ENCODE peak calls at places on chromosome 12, in six cellular contexts. A is prostate gland, T is stomach, V is IMR-90, B is upper lobe of left lung, H is body of pancreas. Z is an unnamed sample.

GRCh38 chr12:132277961-132278360 is 51.4 kb downstream of the GALNT9 start:
- DNase-seq in A (no peak), T (no peak), H (no peak), V (no peak), B (no peak), Z (no peak)

GRCh38 chr12:88572785-88573565 is 7.3 kb downstream of the KITLG start:
- DNase-seq in A (no peak), B (no peak), T (no peak), V (no peak), H (no peak), Z (no peak)

GRCh38 chr12:120041386-120042231 is 52.6 kb downstream of the BICDL1 start:
- DNase-seq in A (no peak), T (no peak), B (no peak), H (peak), V (no peak), Z (no peak)

GRCh38 chr12:47741340-47741703 is 16.0 kb upstream of the ENDOU start:
- DNase-seq in V (no peak), H (peak), A (no peak), B (peak), T (peak), Z (peak)

GRCh38 chr12:124020398-124021024 is 47.5 kb downstream of the ZNF664 start:
- DNase-seq in H (no peak), V (no peak), A (no peak), T (no peak), B (no peak), Z (no peak)

GRCh38 chr12:132700212-132700913 is 10.3 kb upstream of the PGAM5 start:
- DNase-seq in V (peak), H (no peak), A (no peak), B (no peak), T (no peak), Z (no peak)

GRCh38 chr12:105281694-105282049 is 45.7 kb upstream of the APPL2 start:
- DNase-seq in A (no peak), B (no peak), H (no peak), T (peak), V (no peak), Z (no peak)

GRCh38 chr12:46657416-46658411 is 168.1 kb downstream of the SLC38A4 start:
- DNase-seq in A (no peak), H (no peak), B (no peak), V (peak), T (no peak), Z (no peak)

GRCh38 chr12:106976013-106976658 is 10.8 kb downstream of the MTERF2 start:
- DNase-seq in A (no peak), T (no peak), B (no peak), H (peak), V (peak), Z (no peak)

GRCh38 chr12:66279127-66279712 is 23.1 kb upstream of the HELB start:
- DNase-seq in V (peak), T (no peak), B (no peak), H (no peak), A (no peak), Z (no peak)

GRCh38 chr12:56760460-56760859 is 2.7 kb upstream of the HSD17B6 start:
- DNase-seq in H (no peak), B (no peak), T (no peak), V (no peak), A (no peak), Z (no peak)

GRCh38 chr12:15527201-15527782 is 205.0 kb downstream of the PTPRO start:
- DNase-seq in A (no peak), V (peak), H (peak), T (peak), B (no peak), Z (no peak)

GRCh38 chr12:120472521-120472920 is 3.0 kb upstream of the SRSF9 start:
- DNase-seq in T (no peak), H (no peak), B (no peak), A (no peak), V (peak), Z (no peak)

GRCh38 chr12:77940011-77940423 is 109.3 kb downstream of the NAV3 start:
- DNase-seq in H (no peak), T (no peak), B (no peak), V (peak), A (no peak), Z (no peak)

GRCh38 chr12:132263061-132263360 is 66.4 kb downstream of the GALNT9 start:
- DNase-seq in A (no peak), B (peak), V (no peak), T (no peak), H (no peak), Z (no peak)

GRCh38 chr12:26629864-26630263 is 203.1 kb downstream of the ITPR2 start:
- DNase-seq in V (peak), A (no peak), T (no peak), H (no peak), B (no peak), Z (no peak)

GRCh38 chr12:22282283-22282682 is 52.2 kb downstream of the ST8SIA1 start:
- DNase-seq in H (no peak), B (no peak), A (no peak), V (peak), T (no peak), Z (no peak)

GRCh38 chr12:94327819-94328218 is 131.8 kb downstream of the CEP83 start:
- DNase-seq in T (no peak), V (no peak), A (no peak), H (no peak), B (no peak), Z (no peak)

GRCh38 chr12:94326234-94326633 is 133.4 kb downstream of the CEP83 start:
- DNase-seq in H (no peak), T (no peak), A (no peak), B (no peak), V (no peak), Z (no peak)

GRCh38 chr12:94326727-94327126 is 132.9 kb downstream of the CEP83 start:
- DNase-seq in H (no peak), A (no peak), T (no peak), B (no peak), V (peak), Z (no peak)

DNA sequence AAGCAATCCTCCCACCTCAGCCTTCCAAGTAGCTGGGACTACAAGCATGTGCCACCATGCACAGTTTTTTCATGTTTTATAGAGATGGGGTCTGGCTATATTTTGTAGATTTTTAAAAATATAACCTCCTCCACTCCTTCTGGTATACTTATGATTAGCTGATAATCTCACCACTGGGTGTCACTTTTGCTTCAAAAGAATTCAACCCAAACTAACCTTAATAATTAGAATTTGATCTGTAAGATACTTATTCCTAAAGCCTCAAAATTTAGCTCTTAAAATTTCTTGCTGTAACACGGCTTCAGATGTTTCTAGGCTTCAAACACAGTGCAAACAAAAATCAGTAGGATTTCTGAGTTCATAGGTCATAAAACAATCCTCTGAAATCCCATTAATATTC is 130.3 kb downstream of the CEP83 start:
- DNase-seq in H (no peak), V (no peak), A (no peak), B (no peak), T (no peak), Z (no peak)
- TF ChIP-seq CTCF in H (no peak), V (no peak), A (no peak), B (no peak), T (no peak), Z (no peak)

DNA sequence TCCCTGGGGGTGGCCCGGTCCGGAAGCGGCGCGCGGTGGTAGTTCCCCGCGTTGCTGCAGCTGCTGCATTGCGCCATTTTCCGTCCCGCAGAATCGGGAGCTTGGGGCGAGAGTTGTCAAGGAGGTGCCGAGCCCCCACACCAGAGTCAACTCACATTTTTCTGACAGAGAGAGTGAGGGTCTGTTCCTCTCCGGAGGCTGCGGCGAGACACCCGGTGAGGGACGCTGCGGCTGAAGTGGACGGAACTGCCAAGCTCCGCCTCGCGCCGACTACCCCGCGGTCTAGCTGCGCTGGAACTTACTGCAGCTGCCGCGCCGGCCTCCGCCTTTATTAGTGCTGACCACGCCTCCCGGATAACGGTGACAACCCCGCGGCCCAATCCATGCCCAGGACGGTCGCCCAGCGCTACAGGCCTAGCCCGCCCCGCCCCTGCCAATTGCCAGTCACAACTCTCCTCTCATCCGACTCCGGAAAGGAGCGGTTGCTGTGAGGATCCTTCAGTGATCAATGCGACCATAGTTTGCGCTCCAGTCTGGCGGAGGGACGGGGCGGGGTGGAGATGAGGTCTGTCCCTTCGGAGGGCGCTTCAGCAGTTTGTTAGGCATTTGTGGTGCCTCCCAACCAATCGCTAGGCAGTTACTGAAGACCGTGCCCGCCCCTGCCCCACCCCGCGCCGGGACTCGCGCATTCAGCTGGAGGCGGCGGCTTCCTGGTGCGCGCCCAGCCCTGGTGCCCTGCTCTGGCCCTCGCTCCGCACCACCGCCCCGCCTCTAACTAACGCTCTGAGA is at the start of gene VAMP1:
- DNase-seq in V (peak), B (peak), A (peak), T (peak), H (peak), Z (peak)
- TF ChIP-seq POLR2A in V (peak), B (peak), A (peak), T (peak), H (peak), Z (peak)

DNA sequence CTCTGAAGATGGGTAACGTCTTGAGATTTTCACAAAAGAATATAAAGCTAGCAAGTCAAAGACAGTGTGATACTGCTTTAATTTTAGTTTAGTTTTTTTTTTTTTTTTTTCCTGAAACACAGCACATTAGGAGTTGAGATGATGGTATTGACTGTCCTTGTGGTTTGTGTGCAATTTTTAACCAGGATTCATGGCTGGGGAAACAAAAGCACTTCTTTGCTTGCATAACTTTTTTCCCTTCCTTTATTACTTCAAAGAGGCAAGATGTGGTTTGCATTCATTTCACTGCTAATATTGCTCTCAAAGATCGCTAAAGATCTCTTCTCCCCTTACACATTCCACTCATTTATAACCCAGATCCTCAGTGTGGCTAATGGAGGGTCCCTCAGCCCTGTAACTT is 157.1 kb upstream of the PZP start:
- DNase-seq in H (no peak), B (no peak), V (peak), T (no peak), A (no peak), Z (no peak)
- H3K4me3 ChIP-seq in H (no peak), B (no peak), V (no peak), T (no peak), A (no peak), Z (no peak)

GRCh38 chr12:3216726-3217682 is 139.8 kb downstream of the TSPAN9 start:
- DNase-seq in A (no peak), H (no peak), B (no peak), V (peak), T (no peak), Z (no peak)

GRCh38 chr12:3218846-3219632 is 141.9 kb downstream of the TSPAN9 start:
- DNase-seq in B (no peak), T (no peak), A (no peak), H (no peak), V (no peak), Z (no peak)

GRCh38 chr12:3217683-3218079 is 140.5 kb downstream of the TSPAN9 start:
- DNase-seq in A (no peak), B (no peak), V (no peak), H (no peak), T (no peak), Z (no peak)

GRCh38 chr12:3216097-3216496 is 138.9 kb downstream of the TSPAN9 start:
- DNase-seq in V (peak), A (no peak), B (no peak), H (no peak), T (no peak), Z (no peak)

DNA sequence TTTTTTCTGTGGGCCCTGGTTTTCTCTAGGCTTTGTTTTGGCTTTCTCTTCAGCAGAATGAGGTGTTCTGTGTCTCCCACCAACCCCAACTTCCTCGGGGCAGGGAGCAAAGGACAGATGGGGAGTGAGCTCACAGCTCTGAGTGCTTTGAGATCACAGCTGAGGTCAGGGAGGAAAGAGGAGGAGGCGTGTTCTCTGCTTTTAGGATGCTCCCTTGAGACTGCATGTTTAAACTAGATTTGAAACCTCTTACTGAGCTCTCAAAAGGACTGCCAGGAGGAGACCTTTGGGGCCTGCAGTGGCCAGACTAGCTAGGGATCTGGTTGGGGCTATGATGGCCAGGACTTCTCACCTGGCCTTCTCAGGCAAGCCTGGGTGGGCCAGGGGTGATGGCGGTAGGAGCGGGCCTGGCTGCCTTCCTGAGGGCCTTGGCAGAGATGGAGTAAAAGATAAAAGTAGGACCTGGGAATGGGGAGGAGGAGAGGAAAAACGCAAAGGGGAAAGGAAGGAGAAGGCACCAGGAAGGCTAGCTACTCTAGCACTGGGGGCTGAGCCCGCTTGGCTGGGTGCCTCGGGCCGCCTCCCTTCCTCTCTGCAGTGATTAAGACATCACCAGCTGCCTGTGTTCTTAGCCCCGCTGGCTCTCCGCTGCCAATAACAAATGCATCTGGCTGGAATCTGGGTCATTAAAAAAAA is 141.1 kb downstream of the TSPAN9 start:
- DNase-seq in H (peak), B (peak), T (peak), V (peak), A (peak), Z (peak)
- TF ChIP-seq CTCF in H (no peak), B (no peak), T (no peak), V (no peak), A (no peak), Z (no peak)

GRCh38 chr12:109130297-109130696 is 13.9 kb downstream of the ACACB start:
- DNase-seq in B (no peak), V (no peak), A (no peak), T (no peak), H (no peak), Z (no peak)

GRCh38 chr12:109127533-109128242 is 11.3 kb downstream of the ACACB start:
- DNase-seq in V (no peak), T (no peak), A (no peak), H (no peak), B (no peak), Z (no peak)

GRCh38 chr12:109130755-109131521 is 14.6 kb downstream of the ACACB start:
- DNase-seq in T (peak), A (no peak), B (peak), V (no peak), H (peak), Z (no peak)

GRCh38 chr12:109134186-109134917 is 18.0 kb downstream of the ACACB start:
- DNase-seq in V (no peak), H (peak), T (peak), B (no peak), A (no peak), Z (no peak)

DNA sequence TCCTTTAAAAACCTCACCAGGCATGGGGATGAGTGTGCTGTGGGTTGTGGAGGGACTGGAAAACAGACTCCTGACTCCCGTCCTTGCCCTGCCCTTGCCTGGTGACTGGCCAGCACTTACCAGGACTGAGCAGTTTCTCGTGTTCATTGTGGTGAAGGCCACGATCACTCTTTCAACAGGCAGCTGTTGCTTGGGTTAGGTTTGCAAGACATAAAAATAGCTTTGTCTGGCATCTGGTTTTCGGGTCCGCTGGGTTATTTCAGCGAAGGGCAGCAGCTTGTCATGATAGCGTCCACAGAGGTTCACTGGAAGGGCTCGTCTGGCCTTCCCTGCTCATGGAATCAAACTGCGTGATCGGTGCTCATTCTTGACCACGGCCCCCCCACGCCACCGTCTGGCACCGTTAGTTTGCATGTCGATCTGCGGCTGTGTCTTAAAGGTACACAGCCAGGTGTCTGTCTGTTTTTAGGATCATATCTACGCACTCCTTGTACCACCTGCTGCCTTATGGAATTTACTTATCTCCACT is 15.2 kb downstream of the ACACB start:
- DNase-seq in T (no peak), B (peak), V (no peak), A (no peak), H (peak), Z (no peak)
- TF ChIP-seq POLR2A in T (no peak), B (no peak), V (no peak), A (no peak), H (no peak), Z (no peak)

GRCh38 chr12:7131502-7131866 is 1.3 kb downstream of the CLSTN3 start:
- DNase-seq in H (no peak), A (no peak), B (no peak), V (no peak), T (no peak), Z (no peak)
- H3K4me3 ChIP-seq in H (no peak), A (no peak), B (peak), V (no peak), T (peak), Z (no peak)

GRCh38 chr12:67459578-67459977 is 189.0 kb upstream of the DYRK2 start:
- DNase-seq in H (no peak), V (no peak), T (no peak), A (no peak), B (no peak), Z (no peak)
- TF ChIP-seq CTCF in H (no peak), V (no peak), T (no peak), A (no peak), B (no peak), Z (no peak)

GRCh38 chr12:34335819-34336262 is 313.5 kb downstream of the ALG10 start:
- DNase-seq in A (no peak), H (no peak), V (no peak), T (no peak), B (no peak), Z (no peak)
- TF ChIP-seq POLR2A in A (no peak), H (no peak), V (no peak), T (no peak), B (no peak), Z (no peak)